ENCODE peak calls at places on chromosomes 5 and 9, in seven cellular contexts. One of them, this sample, is unnamed.

GRCh38 chr5:159768243-159768642 is 148.0 kb upstream of the ADRA1B start:
- DNase-seq in pancreas: no peak
- DNase-seq in stimulated activated naive CD4-positive, alpha-beta T cell: no peak
- DNase-seq in stimulated activated CD4-positive, alpha-beta T cell treated with anti-CD3 and anti-CD28 coated beads, Interleukin-2, amount 100 ng/mL, for 48 hours: no peak
- DNase-seq in stimulated activated CD8-positive, alpha-beta memory T cell treated with anti-CD3 and anti-CD28 coated beads, Interleukin-2, amount 100 ng/mL, for 1 hour: no peak
- DNase-seq in nucleus accumbens: no peak
- DNase-seq in naive B cell: no peak
- DNase-seq in this sample: no peak

GRCh38 chr5:140150201-140150600 is 24.5 kb downstream of the IGIP start:
- DNase-seq in stimulated activated CD4-positive, alpha-beta T cell treated with anti-CD3 and anti-CD28 coated beads, Interleukin-2, amount 100 ng/mL, for 48 hours: no peak
- DNase-seq in stimulated activated CD8-positive, alpha-beta memory T cell treated with anti-CD3 and anti-CD28 coated beads, Interleukin-2, amount 100 ng/mL, for 1 hour: no peak
- DNase-seq in naive B cell: no peak
- DNase-seq in nucleus accumbens: no peak
- DNase-seq in stimulated activated naive CD4-positive, alpha-beta T cell: no peak
- DNase-seq in pancreas: no peak
- DNase-seq in this sample: no peak

GRCh38 chr9:88969646-88970373 is 21.5 kb upstream of the S1PR3 start:
- DNase-seq in stimulated activated naive CD4-positive, alpha-beta T cell: no peak
- DNase-seq in pancreas: no peak
- DNase-seq in stimulated activated CD8-positive, alpha-beta memory T cell treated with anti-CD3 and anti-CD28 coated beads, Interleukin-2, amount 100 ng/mL, for 1 hour: no peak
- DNase-seq in naive B cell: no peak
- DNase-seq in nucleus accumbens: no peak
- DNase-seq in stimulated activated CD4-positive, alpha-beta T cell treated with anti-CD3 and anti-CD28 coated beads, Interleukin-2, amount 100 ng/mL, for 48 hours: no peak
- DNase-seq in this sample: no peak

GRCh38 chr9:36142510-36143161 is 6.1 kb downstream of the GLIPR2 start:
- DNase-seq in naive B cell: peak; percentile 43
- DNase-seq in nucleus accumbens: no peak
- DNase-seq in stimulated activated naive CD4-positive, alpha-beta T cell: no peak
- DNase-seq in stimulated activated CD8-positive, alpha-beta memory T cell treated with anti-CD3 and anti-CD28 coated beads, Interleukin-2, amount 100 ng/mL, for 1 hour: no peak
- DNase-seq in pancreas: peak; percentile 46
- DNase-seq in stimulated activated CD4-positive, alpha-beta T cell treated with anti-CD3 and anti-CD28 coated beads, Interleukin-2, amount 100 ng/mL, for 48 hours: no peak
- DNase-seq in this sample: no peak

GRCh38 chr5:132763369-132764036 is 13.5 kb downstream of the SEPTIN8 start:
- DNase-seq in pancreas: no peak
- DNase-seq in nucleus accumbens: no peak
- DNase-seq in stimulated activated naive CD4-positive, alpha-beta T cell: no peak
- DNase-seq in naive B cell: no peak
- DNase-seq in stimulated activated CD4-positive, alpha-beta T cell treated with anti-CD3 and anti-CD28 coated beads, Interleukin-2, amount 100 ng/mL, for 48 hours: no peak
- DNase-seq in stimulated activated CD8-positive, alpha-beta memory T cell treated with anti-CD3 and anti-CD28 coated beads, Interleukin-2, amount 100 ng/mL, for 1 hour: no peak
- DNase-seq in this sample: no peak

GRCh38 chr5:100904259-100904822 is 1.3 kb upstream of the ST8SIA4 start:
- DNase-seq in naive B cell: peak; percentile 50
- DNase-seq in pancreas: no peak
- DNase-seq in stimulated activated CD8-positive, alpha-beta memory T cell treated with anti-CD3 and anti-CD28 coated beads, Interleukin-2, amount 100 ng/mL, for 1 hour: peak; percentile 17
- DNase-seq in stimulated activated CD4-positive, alpha-beta T cell treated with anti-CD3 and anti-CD28 coated beads, Interleukin-2, amount 100 ng/mL, for 48 hours: no peak
- DNase-seq in nucleus accumbens: no peak
- DNase-seq in stimulated activated naive CD4-positive, alpha-beta T cell: peak; percentile 54
- DNase-seq in this sample: peak; percentile 48

GRCh38 chr9:136312436-136312835 is 8.5 kb upstream of the CCDC187 start:
- DNase-seq in stimulated activated CD4-positive, alpha-beta T cell treated with anti-CD3 and anti-CD28 coated beads, Interleukin-2, amount 100 ng/mL, for 48 hours: peak; percentile 33
- DNase-seq in nucleus accumbens: peak; percentile 12
- DNase-seq in stimulated activated CD8-positive, alpha-beta memory T cell treated with anti-CD3 and anti-CD28 coated beads, Interleukin-2, amount 100 ng/mL, for 1 hour: no peak
- DNase-seq in naive B cell: no peak
- DNase-seq in stimulated activated naive CD4-positive, alpha-beta T cell: peak; percentile 8
- DNase-seq in pancreas: peak; percentile 76
- DNase-seq in this sample: no peak

GRCh38 chr9:91245432-91246313 is 116.0 kb downstream of the AUH start:
- DNase-seq in stimulated activated naive CD4-positive, alpha-beta T cell: no peak
- DNase-seq in pancreas: no peak
- DNase-seq in stimulated activated CD8-positive, alpha-beta memory T cell treated with anti-CD3 and anti-CD28 coated beads, Interleukin-2, amount 100 ng/mL, for 1 hour: no peak
- DNase-seq in nucleus accumbens: no peak
- DNase-seq in naive B cell: no peak
- DNase-seq in stimulated activated CD4-positive, alpha-beta T cell treated with anti-CD3 and anti-CD28 coated beads, Interleukin-2, amount 100 ng/mL, for 48 hours: no peak
- DNase-seq in this sample: no peak

GRCh38 chr9:123034881-123035465 is 1.5 kb downstream of the GPR21 start:
- DNase-seq in stimulated activated CD4-positive, alpha-beta T cell treated with anti-CD3 and anti-CD28 coated beads, Interleukin-2, amount 100 ng/mL, for 48 hours: no peak
- DNase-seq in stimulated activated CD8-positive, alpha-beta memory T cell treated with anti-CD3 and anti-CD28 coated beads, Interleukin-2, amount 100 ng/mL, for 1 hour: no peak
- DNase-seq in pancreas: no peak
- DNase-seq in naive B cell: no peak
- DNase-seq in nucleus accumbens: no peak
- DNase-seq in stimulated activated naive CD4-positive, alpha-beta T cell: no peak
- DNase-seq in this sample: no peak

GRCh38 chr5:122586351-122586750 is 188.5 kb upstream of the SNX2 start:
- DNase-seq in stimulated activated CD4-positive, alpha-beta T cell treated with anti-CD3 and anti-CD28 coated beads, Interleukin-2, amount 100 ng/mL, for 48 hours: no peak
- DNase-seq in stimulated activated naive CD4-positive, alpha-beta T cell: no peak
- DNase-seq in naive B cell: no peak
- DNase-seq in nucleus accumbens: no peak
- DNase-seq in pancreas: no peak
- DNase-seq in stimulated activated CD8-positive, alpha-beta memory T cell treated with anti-CD3 and anti-CD28 coated beads, Interleukin-2, amount 100 ng/mL, for 1 hour: no peak
- DNase-seq in this sample: no peak

GRCh38 chr9:80867731-80868130 is 821.6 kb downstream of the TLE1 start:
- DNase-seq in stimulated activated naive CD4-positive, alpha-beta T cell: no peak
- DNase-seq in stimulated activated CD4-positive, alpha-beta T cell treated with anti-CD3 and anti-CD28 coated beads, Interleukin-2, amount 100 ng/mL, for 48 hours: no peak
- DNase-seq in stimulated activated CD8-positive, alpha-beta memory T cell treated with anti-CD3 and anti-CD28 coated beads, Interleukin-2, amount 100 ng/mL, for 1 hour: no peak
- DNase-seq in pancreas: no peak
- DNase-seq in naive B cell: no peak
- DNase-seq in nucleus accumbens: no peak
- DNase-seq in this sample: no peak

GRCh38 chr9:93574900-93575705 is 1.3 kb upstream of the PHF2 start:
- DNase-seq in naive B cell: no peak
- DNase-seq in pancreas: no peak
- DNase-seq in stimulated activated CD4-positive, alpha-beta T cell treated with anti-CD3 and anti-CD28 coated beads, Interleukin-2, amount 100 ng/mL, for 48 hours: no peak
- DNase-seq in stimulated activated CD8-positive, alpha-beta memory T cell treated with anti-CD3 and anti-CD28 coated beads, Interleukin-2, amount 100 ng/mL, for 1 hour: no peak
- DNase-seq in stimulated activated naive CD4-positive, alpha-beta T cell: no peak
- DNase-seq in nucleus accumbens: no peak
- DNase-seq in this sample: no peak

GRCh38 chr5:9605041-9605440 is 25.1 kb downstream of the TAS2R1 start:
- DNase-seq in naive B cell: no peak
- DNase-seq in pancreas: no peak
- DNase-seq in nucleus accumbens: no peak
- DNase-seq in stimulated activated CD4-positive, alpha-beta T cell treated with anti-CD3 and anti-CD28 coated beads, Interleukin-2, amount 100 ng/mL, for 48 hours: no peak
- DNase-seq in stimulated activated CD8-positive, alpha-beta memory T cell treated with anti-CD3 and anti-CD28 coated beads, Interleukin-2, amount 100 ng/mL, for 1 hour: no peak
- DNase-seq in stimulated activated naive CD4-positive, alpha-beta T cell: no peak
- DNase-seq in this sample: no peak

GRCh38 chr5:170267431-170268152 is 30.0 kb downstream of the LCP2 start:
- DNase-seq in stimulated activated CD4-positive, alpha-beta T cell treated with anti-CD3 and anti-CD28 coated beads, Interleukin-2, amount 100 ng/mL, for 48 hours: peak; percentile 82
- DNase-seq in naive B cell: peak; percentile 60
- DNase-seq in stimulated activated naive CD4-positive, alpha-beta T cell: peak; percentile 83
- DNase-seq in pancreas: peak; percentile 80
- DNase-seq in nucleus accumbens: peak; percentile 49
- DNase-seq in stimulated activated CD8-positive, alpha-beta memory T cell treated with anti-CD3 and anti-CD28 coated beads, Interleukin-2, amount 100 ng/mL, for 1 hour: peak; percentile 68
- DNase-seq in this sample: peak; percentile 77

GRCh38 chr5:170612256-170612656 is 108.4 kb downstream of the KCNIP1 start:
- DNase-seq in pancreas: no peak
- DNase-seq in stimulated activated CD8-positive, alpha-beta memory T cell treated with anti-CD3 and anti-CD28 coated beads, Interleukin-2, amount 100 ng/mL, for 1 hour: no peak
- DNase-seq in stimulated activated CD4-positive, alpha-beta T cell treated with anti-CD3 and anti-CD28 coated beads, Interleukin-2, amount 100 ng/mL, for 48 hours: no peak
- DNase-seq in nucleus accumbens: no peak
- DNase-seq in stimulated activated naive CD4-positive, alpha-beta T cell: no peak
- DNase-seq in naive B cell: no peak
- DNase-seq in this sample: no peak

GRCh38 chr9:81822967-81823366 is 105.3 kb upstream of the SPATA31D4 start:
- DNase-seq in stimulated activated CD4-positive, alpha-beta T cell treated with anti-CD3 and anti-CD28 coated beads, Interleukin-2, amount 100 ng/mL, for 48 hours: no peak
- DNase-seq in stimulated activated naive CD4-positive, alpha-beta T cell: no peak
- DNase-seq in naive B cell: no peak
- DNase-seq in pancreas: no peak
- DNase-seq in nucleus accumbens: no peak
- DNase-seq in stimulated activated CD8-positive, alpha-beta memory T cell treated with anti-CD3 and anti-CD28 coated beads, Interleukin-2, amount 100 ng/mL, for 1 hour: no peak
- DNase-seq in this sample: no peak

GRCh38 chr5:135491552-135492318 is 39.6 kb upstream of the TIFAB start:
- DNase-seq in stimulated activated naive CD4-positive, alpha-beta T cell: no peak
- DNase-seq in pancreas: no peak
- DNase-seq in stimulated activated CD4-positive, alpha-beta T cell treated with anti-CD3 and anti-CD28 coated beads, Interleukin-2, amount 100 ng/mL, for 48 hours: no peak
- DNase-seq in stimulated activated CD8-positive, alpha-beta memory T cell treated with anti-CD3 and anti-CD28 coated beads, Interleukin-2, amount 100 ng/mL, for 1 hour: no peak
- DNase-seq in naive B cell: no peak
- DNase-seq in nucleus accumbens: no peak
- DNase-seq in this sample: no peak

GRCh38 chr5:17398439-17398838 is 99.6 kb upstream of the TAF11L2 start:
- DNase-seq in pancreas: no peak
- DNase-seq in stimulated activated CD4-positive, alpha-beta T cell treated with anti-CD3 and anti-CD28 coated beads, Interleukin-2, amount 100 ng/mL, for 48 hours: no peak
- DNase-seq in naive B cell: no peak
- DNase-seq in nucleus accumbens: no peak
- DNase-seq in stimulated activated CD8-positive, alpha-beta memory T cell treated with anti-CD3 and anti-CD28 coated beads, Interleukin-2, amount 100 ng/mL, for 1 hour: no peak
- DNase-seq in stimulated activated naive CD4-positive, alpha-beta T cell: no peak
- DNase-seq in this sample: no peak

GRCh38 chr5:43772601-43773031 is 169.6 kb downstream of the NNT start:
- DNase-seq in nucleus accumbens: no peak
- DNase-seq in naive B cell: no peak
- DNase-seq in stimulated activated CD8-positive, alpha-beta memory T cell treated with anti-CD3 and anti-CD28 coated beads, Interleukin-2, amount 100 ng/mL, for 1 hour: no peak
- DNase-seq in pancreas: no peak
- DNase-seq in stimulated activated CD4-positive, alpha-beta T cell treated with anti-CD3 and anti-CD28 coated beads, Interleukin-2, amount 100 ng/mL, for 48 hours: no peak
- DNase-seq in stimulated activated naive CD4-positive, alpha-beta T cell: no peak
- DNase-seq in this sample: no peak

GRCh38 chr5:757931-758697 is 26.4 kb downstream of the ZDHHC11B start:
- DNase-seq in stimulated activated naive CD4-positive, alpha-beta T cell: no peak
- DNase-seq in naive B cell: no peak
- DNase-seq in stimulated activated CD4-positive, alpha-beta T cell treated with anti-CD3 and anti-CD28 coated beads, Interleukin-2, amount 100 ng/mL, for 48 hours: no peak
- DNase-seq in nucleus accumbens: no peak
- DNase-seq in pancreas: peak; percentile 67
- DNase-seq in stimulated activated CD8-positive, alpha-beta memory T cell treated with anti-CD3 and anti-CD28 coated beads, Interleukin-2, amount 100 ng/mL, for 1 hour: no peak
- DNase-seq in this sample: no peak

GRCh38 chr9:81103597-81104471 is 585.5 kb downstream of the TLE1 start:
- DNase-seq in pancreas: no peak
- DNase-seq in naive B cell: no peak
- DNase-seq in stimulated activated CD4-positive, alpha-beta T cell treated with anti-CD3 and anti-CD28 coated beads, Interleukin-2, amount 100 ng/mL, for 48 hours: no peak
- DNase-seq in nucleus accumbens: no peak
- DNase-seq in stimulated activated CD8-positive, alpha-beta memory T cell treated with anti-CD3 and anti-CD28 coated beads, Interleukin-2, amount 100 ng/mL, for 1 hour: no peak
- DNase-seq in stimulated activated naive CD4-positive, alpha-beta T cell: no peak
- DNase-seq in this sample: no peak

GRCh38 chr9:16367605-16368424 is 502.7 kb downstream of the BNC2 start:
- DNase-seq in naive B cell: no peak
- DNase-seq in stimulated activated CD4-positive, alpha-beta T cell treated with anti-CD3 and anti-CD28 coated beads, Interleukin-2, amount 100 ng/mL, for 48 hours: no peak
- DNase-seq in stimulated activated naive CD4-positive, alpha-beta T cell: no peak
- DNase-seq in nucleus accumbens: no peak
- DNase-seq in pancreas: no peak
- DNase-seq in stimulated activated CD8-positive, alpha-beta memory T cell treated with anti-CD3 and anti-CD28 coated beads, Interleukin-2, amount 100 ng/mL, for 1 hour: no peak
- DNase-seq in this sample: no peak

GRCh38 chr5:320524-321232 is 836 bp upstream of the AHRR start:
- DNase-seq in pancreas: no peak
- DNase-seq in nucleus accumbens: no peak
- DNase-seq in stimulated activated naive CD4-positive, alpha-beta T cell: no peak
- DNase-seq in stimulated activated CD8-positive, alpha-beta memory T cell treated with anti-CD3 and anti-CD28 coated beads, Interleukin-2, amount 100 ng/mL, for 1 hour: no peak
- DNase-seq in stimulated activated CD4-positive, alpha-beta T cell treated with anti-CD3 and anti-CD28 coated beads, Interleukin-2, amount 100 ng/mL, for 48 hours: no peak
- DNase-seq in naive B cell: no peak
- DNase-seq in this sample: no peak

GRCh38 chr5:178531786-178532185 is 58.4 kb downstream of the COL23A1 start:
- DNase-seq in naive B cell: no peak
- DNase-seq in pancreas: peak; percentile 31
- DNase-seq in stimulated activated naive CD4-positive, alpha-beta T cell: no peak
- DNase-seq in stimulated activated CD4-positive, alpha-beta T cell treated with anti-CD3 and anti-CD28 coated beads, Interleukin-2, amount 100 ng/mL, for 48 hours: no peak
- DNase-seq in nucleus accumbens: no peak
- DNase-seq in stimulated activated CD8-positive, alpha-beta memory T cell treated with anti-CD3 and anti-CD28 coated beads, Interleukin-2, amount 100 ng/mL, for 1 hour: no peak
- DNase-seq in this sample: no peak

GRCh38 chr9:21141427-21141882 is at the start of gene IFNW1:
- DNase-seq in stimulated activated naive CD4-positive, alpha-beta T cell: no peak
- DNase-seq in pancreas: no peak
- DNase-seq in stimulated activated CD8-positive, alpha-beta memory T cell treated with anti-CD3 and anti-CD28 coated beads, Interleukin-2, amount 100 ng/mL, for 1 hour: no peak
- DNase-seq in nucleus accumbens: no peak
- DNase-seq in stimulated activated CD4-positive, alpha-beta T cell treated with anti-CD3 and anti-CD28 coated beads, Interleukin-2, amount 100 ng/mL, for 48 hours: no peak
- DNase-seq in naive B cell: no peak
- DNase-seq in this sample: no peak

GRCh38 chr5:92907914-92908606 is 673.0 kb downstream of the NR2F1-AS1 start:
- DNase-seq in stimulated activated CD8-positive, alpha-beta memory T cell treated with anti-CD3 and anti-CD28 coated beads, Interleukin-2, amount 100 ng/mL, for 1 hour: no peak
- DNase-seq in stimulated activated naive CD4-positive, alpha-beta T cell: no peak
- DNase-seq in stimulated activated CD4-positive, alpha-beta T cell treated with anti-CD3 and anti-CD28 coated beads, Interleukin-2, amount 100 ng/mL, for 48 hours: no peak
- DNase-seq in naive B cell: no peak
- DNase-seq in pancreas: no peak
- DNase-seq in nucleus accumbens: no peak
- DNase-seq in this sample: no peak

GRCh38 chr9:36566813-36567217 is 5.9 kb upstream of the MELK start:
- DNase-seq in pancreas: peak; percentile 53
- DNase-seq in nucleus accumbens: peak; percentile 13
- DNase-seq in stimulated activated CD4-positive, alpha-beta T cell treated with anti-CD3 and anti-CD28 coated beads, Interleukin-2, amount 100 ng/mL, for 48 hours: no peak
- DNase-seq in stimulated activated CD8-positive, alpha-beta memory T cell treated with anti-CD3 and anti-CD28 coated beads, Interleukin-2, amount 100 ng/mL, for 1 hour: no peak
- DNase-seq in stimulated activated naive CD4-positive, alpha-beta T cell: no peak
- DNase-seq in naive B cell: no peak
- DNase-seq in this sample: no peak

GRCh38 chr5:40223884-40224402 is 455.8 kb upstream of the PTGER4 start:
- DNase-seq in stimulated activated CD8-positive, alpha-beta memory T cell treated with anti-CD3 and anti-CD28 coated beads, Interleukin-2, amount 100 ng/mL, for 1 hour: no peak
- DNase-seq in pancreas: no peak
- DNase-seq in nucleus accumbens: no peak
- DNase-seq in naive B cell: peak; percentile 6
- DNase-seq in stimulated activated CD4-positive, alpha-beta T cell treated with anti-CD3 and anti-CD28 coated beads, Interleukin-2, amount 100 ng/mL, for 48 hours: peak; percentile 30
- DNase-seq in stimulated activated naive CD4-positive, alpha-beta T cell: no peak
- DNase-seq in this sample: no peak

GRCh38 chr5:138241688-138242547 is 28.8 kb upstream of the CDC23 start:
- DNase-seq in pancreas: peak; percentile 71
- DNase-seq in stimulated activated CD4-positive, alpha-beta T cell treated with anti-CD3 and anti-CD28 coated beads, Interleukin-2, amount 100 ng/mL, for 48 hours: no peak
- DNase-seq in nucleus accumbens: no peak
- DNase-seq in stimulated activated CD8-positive, alpha-beta memory T cell treated with anti-CD3 and anti-CD28 coated beads, Interleukin-2, amount 100 ng/mL, for 1 hour: no peak
- DNase-seq in naive B cell: no peak
- DNase-seq in stimulated activated naive CD4-positive, alpha-beta T cell: peak; percentile 39
- DNase-seq in this sample: no peak